ENCODE peak calls at places on chromosome 22, in four cellular contexts. B, F, Q and J are unnamed samples.
A peak's percentile ranks its signal among the peaks of the same experiment; 100 is the strongest.

GRCh38 chr22:25236417-25236816 is 17.0 kb downstream of the CRYBB2 start:
- DNase-seq in Q (no peak), B (no peak), F (no peak), J (no peak)

GRCh38 chr22:27779650-27780049 is 21.9 kb downstream of the MN1 start:
- DNase-seq in F (no peak), B (no peak), Q (no peak), J (no peak)

GRCh38 chr22:48106215-48106614 is 1343.8 kb downstream of the TBC1D22A start:
- DNase-seq in B (no peak), F (no peak), Q (no peak), J (no peak)

GRCh38 chr22:45879552-45879949 is 97.4 kb downstream of the WNT7B start:
- DNase-seq in Q (no peak), F (no peak), B (peak; percentile 61), J (no peak)

GRCh38 chr22:44098021-44098739 is 74.1 kb downstream of the PARVB start:
- DNase-seq in Q (no peak), B (peak; percentile 71), F (no peak), J (no peak)

GRCh38 chr22:46029574-46030200 is 52.7 kb upstream of the WNT7B start:
- DNase-seq in B (peak; percentile 50), F (no peak), Q (no peak), J (no peak)

GRCh38 chr22:26753125-26753862 is 95.9 kb downstream of the MIAT start:
- DNase-seq in F (no peak), B (no peak), Q (no peak), J (no peak)

GRCh38 chr22:49018601-49019000 is 809.1 kb downstream of the BRD1 start:
- DNase-seq in F (no peak), Q (no peak), B (peak; percentile 56), J (no peak)

GRCh38 chr22:40418366-40419201 is 48.2 kb downstream of the SGSM3 start:
- DNase-seq in Q (no peak), F (no peak), B (no peak), J (no peak)

GRCh38 chr22:37139762-37140161 is 10.0 kb downstream of the IL2RB start:
- DNase-seq in B (no peak), Q (no peak), F (no peak), J (no peak)

GRCh38 chr22:36125434-36125833 is 35.1 kb downstream of the APOL3 start:
- DNase-seq in Q (no peak), F (no peak), B (no peak), J (no peak)

GRCh38 chr22:46031066-46031465 is 54.1 kb upstream of the WNT7B start:
- DNase-seq in B (peak; percentile 64), F (no peak), Q (no peak), J (no peak)

GRCh38 chr22:26502688-26503561 is 9.3 kb downstream of the TFIP11 start:
- DNase-seq in F (peak; percentile 23), Q (peak; percentile 18), B (no peak), J (no peak)

GRCh38 chr22:37127350-37127878 is 17.9 kb upstream of the TMPRSS6 start:
- DNase-seq in F (no peak), B (no peak), Q (no peak), J (no peak)

GRCh38 chr22:36977401-36977861 is 41.8 kb downstream of the TST start:
- DNase-seq in F (no peak), B (no peak), Q (no peak), J (no peak)

GRCh38 chr22:46519377-46519776 is 18.0 kb downstream of the CELSR1 start:
- DNase-seq in B (no peak), Q (no peak), F (no peak), J (no peak)

GRCh38 chr22:20247010-20247505 is 21.1 kb downstream of the RTN4R start:
- DNase-seq in Q (no peak), F (no peak), B (no peak), J (peak; percentile 56)

GRCh38 chr22:28900379-28900778 is 17.0 kb downstream of the ZNRF3 start:
- DNase-seq in Q (no peak), B (no peak), F (no peak), J (no peak)